ENCODE peak calls at places on chromosomes 7 and 10, in nine cellular contexts. P is NCI-H1417 treated with DMSO at 0.1 percent for 48 hours; Z is Jurkat, Clone E6-1; F is activated T-helper 1 cell treated with Interleukin-2 at 50 U/mL for 16 hours; G is activated CD8-positive, alpha-beta memory T cell treated with anti-CD3 and anti-CD28 coated beads for 48 hours; V is NCI-H446 treated with DMSO at 0.1 percent for 48 hours; K is AG10803; X is ACHN; E is NCI-H460. R is an unnamed sample.
A peak's percentile ranks its signal among the peaks of the same experiment; 100 is the strongest.

GRCh38 chr10:68666280-68666760 is 54.7 kb upstream of the CCAR1 start:
- DNase-seq in Z (no peak), F (no peak), P (no peak), X (peak; percentile 73), V (no peak), G (no peak), K (peak; percentile 94), E (no peak), R (no peak)

GRCh38 chr7:103524042-103524907 is 78.3 kb upstream of the SLC26A5 start:
- DNase-seq in E (peak; percentile 36), V (peak; percentile 19), X (peak; percentile 64), K (peak; percentile 43), Z (peak; percentile 22), P (no peak), F (no peak), G (no peak), R (no peak)

GRCh38 chr7:5589819-5590595 is 166.4 kb upstream of the TNRC18 start:
- DNase-seq in K (no peak), F (no peak), E (no peak), Z (no peak), P (no peak), X (no peak), G (no peak), V (no peak), R (no peak)

GRCh38 chr10:28991738-28992270 is 297.1 kb upstream of the LYZL1 start:
- DNase-seq in V (no peak), P (no peak), E (peak; percentile 33), G (no peak), X (peak; percentile 50), Z (no peak), F (no peak), K (peak; percentile 52), R (no peak)

GRCh38 chr7:153151766-153152165 is 392.2 kb downstream of the ACTR3B start:
- DNase-seq in X (no peak), E (no peak), G (no peak), V (no peak), P (no peak), F (no peak), Z (no peak), K (no peak), R (no peak)

GRCh38 chr7:99848420-99849216 is 20.8 kb downstream of the CYP3A43 start:
- DNase-seq in X (no peak), Z (no peak), V (no peak), P (no peak), E (no peak), K (no peak), G (no peak), F (no peak), R (no peak)

GRCh38 chr10:100980327-100981110 is 6.8 kb downstream of the MRPL43 start:
- DNase-seq in K (no peak), F (no peak), G (no peak), X (no peak), E (no peak), V (no peak), P (no peak), Z (no peak), R (no peak)

GRCh38 chr7:5420841-5421625 is 2.6 kb downstream of the TNRC18 start:
- DNase-seq in P (no peak), E (no peak), V (no peak), Z (no peak), G (peak; percentile 19), X (peak; percentile 42), F (no peak), K (no peak), R (no peak)

GRCh38 chr7:15140431-15140830 is 237.9 kb upstream of the DGKB start:
- DNase-seq in Z (no peak), X (no peak), V (no peak), F (no peak), K (no peak), G (no peak), P (no peak), E (no peak), R (no peak)

GRCh38 chr10:58266826-58267712 is 625 bp downstream of the IPMK start:
- DNase-seq in G (peak; percentile 16), Z (no peak), P (no peak), X (peak; percentile 70), E (peak; percentile 14), K (peak; percentile 74), V (no peak), F (peak; percentile 17), R (peak; percentile 30)

GRCh38 chr7:1886361-1887064 is 216.4 kb downstream of the ELFN1 start:
- DNase-seq in G (no peak), E (no peak), F (no peak), Z (no peak), X (no peak), P (no peak), K (no peak), V (no peak), R (no peak)

GRCh38 chr10:79221110-79222051 is 125.9 kb upstream of the PPIF start:
- DNase-seq in E (no peak), F (no peak), K (peak; percentile 78), X (no peak), V (peak; percentile 88), P (no peak), G (no peak), Z (no peak), R (no peak)

GRCh38 chr10:124672181-124672638 is 72.0 kb downstream of the FAM53B start:
- DNase-seq in Z (no peak), G (no peak), X (no peak), V (no peak), P (no peak), K (no peak), F (no peak), E (no peak), R (no peak)

GRCh38 chr10:135601-136464 is 578 bp downstream of the ZMYND11 start:
- DNase-seq in K (peak; percentile 54), X (peak; percentile 49), F (peak; percentile 45), E (no peak), P (no peak), V (no peak), Z (no peak), G (peak; percentile 40), R (peak; percentile 30)

GRCh38 chr10:79985481-79986072 is 36.7 kb upstream of the SFTPD start:
- DNase-seq in V (no peak), K (peak; percentile 9), Z (no peak), P (no peak), X (no peak), G (no peak), F (no peak), E (no peak), R (no peak)

GRCh38 chr10:5047912-5048628 is 44.4 kb upstream of the AKR1C2 start:
- DNase-seq in E (no peak), X (no peak), P (no peak), G (no peak), K (peak; percentile 47), Z (no peak), V (no peak), F (no peak), R (no peak)

GRCh38 chr10:85926986-85927385 is 439.6 kb downstream of the GRID1 start:
- DNase-seq in G (no peak), Z (no peak), P (no peak), K (no peak), V (no peak), E (no peak), F (no peak), X (no peak), R (no peak)

GRCh38 chr10:119737039-119737663 is 11.3 kb downstream of the INPP5F start:
- DNase-seq in F (no peak), X (no peak), Z (no peak), G (no peak), P (no peak), E (no peak), K (no peak), V (no peak), R (no peak)

GRCh38 chr10:33134011-33134751 is 176.2 kb upstream of the ITGB1 start:
- DNase-seq in G (no peak), E (peak; percentile 12), F (peak; percentile 57), K (peak; percentile 85), X (peak; percentile 97), Z (no peak), V (no peak), P (no peak), R (peak; percentile 85)

GRCh38 chr10:52759154-52759553 is 13.4 kb downstream of the MBL2 start:
- DNase-seq in G (no peak), F (no peak), K (no peak), X (no peak), Z (no peak), V (no peak), E (no peak), P (no peak), R (no peak)

GRCh38 chr10:10917031-10917430 is 100.6 kb upstream of the CELF2 start:
- DNase-seq in P (no peak), Z (no peak), V (no peak), X (no peak), F (no peak), K (no peak), G (no peak), E (no peak), R (no peak)

GRCh38 chr7:25578991-25579687 is 350.9 kb upstream of the NPVF start:
- DNase-seq in P (no peak), V (no peak), F (no peak), K (no peak), X (no peak), G (no peak), E (no peak), Z (no peak), R (no peak)

GRCh38 chr7:130145424-130146106 is 59.6 kb downstream of the TMEM209 start:
- DNase-seq in P (no peak), F (no peak), V (no peak), G (no peak), K (no peak), Z (peak; percentile 7), X (no peak), E (no peak), R (no peak)

GRCh38 chr10:62374862-62375710 is 917 bp downstream of the ZNF365 start:
- DNase-seq in P (no peak), K (peak; percentile 12), F (no peak), G (no peak), V (no peak), E (no peak), X (no peak), Z (no peak), R (no peak)

GRCh38 chr7:55432937-55433784 is 68.0 kb downstream of the LANCL2 start:
- DNase-seq in X (peak; percentile 64), F (no peak), E (peak; percentile 1), G (no peak), Z (peak; percentile 64), V (no peak), P (peak; percentile 51), K (peak; percentile 47), R (no peak)

GRCh38 chr10:118504044-118504944 is 91.2 kb downstream of the PRLHR start:
- DNase-seq in G (no peak), E (peak; percentile 41), X (peak; percentile 15), F (no peak), K (peak; percentile 85), P (no peak), Z (no peak), V (no peak), R (no peak)

GRCh38 chr10:63099734-63100133 is 33.4 kb upstream of the NRBF2 start:
- DNase-seq in E (no peak), K (no peak), X (no peak), G (no peak), V (no peak), F (no peak), P (no peak), Z (no peak), R (no peak)

GRCh38 chr7:149690688-149691446 is 82.5 kb downstream of the ZNF467 start:
- DNase-seq in G (no peak), Z (no peak), F (no peak), P (no peak), X (peak; percentile 46), V (no peak), E (peak; percentile 79), K (peak; percentile 90), R (no peak)

GRCh38 chr10:69567920-69568319 is 5.3 kb downstream of the NEUROG3 start:
- DNase-seq in K (peak; percentile 40), V (no peak), X (peak; percentile 62), E (peak; percentile 58), F (no peak), G (no peak), P (no peak), Z (no peak), R (no peak)

GRCh38 chr10:96618648-96619047 is 31.8 kb upstream of the TM9SF3 start:
- DNase-seq in Z (no peak), X (no peak), K (peak; percentile 51), G (no peak), F (no peak), E (no peak), P (no peak), V (peak; percentile 37), R (no peak)

R was measured in T-helper 22 cell.